ENCODE peak calls at places on chromosomes 5 and 9, in seven cellular contexts. V is gastrocnemius medialis, E is stomach, G is kidney epithelial cell, M is prostate gland, S is RWPE2, A is tibial artery. Z is an unnamed sample.
A peak's percentile ranks its signal among the peaks of the same experiment; 100 is the strongest.

GRCh38 chr9:37026085-37026935 is 7.8 kb downstream of the PAX5 start:
- DNase-seq in S (no peak), M (no peak), A (no peak), E (no peak), G (no peak), V (no peak), Z (no peak)

GRCh38 chr9:5518937-5519319 is 8.6 kb downstream of the PDCD1LG2 start:
- DNase-seq in M (no peak), V (no peak), G (no peak), S (no peak), E (no peak), A (no peak), Z (no peak)

GRCh38 chr5:60482301-60482700 is 217.7 kb downstream of the DEPDC1B start:
- DNase-seq in A (no peak), E (no peak), G (no peak), S (no peak), M (no peak), V (no peak), Z (no peak)

GRCh38 chr5:104913840-104914239 is 1351.3 kb upstream of the NUDT12 start:
- DNase-seq in S (no peak), G (no peak), E (no peak), A (no peak), V (no peak), M (no peak), Z (no peak)

GRCh38 chr5:38602641-38603040 is 46.2 kb upstream of the LIFR start:
- DNase-seq in S (no peak), G (no peak), A (no peak), M (no peak), V (no peak), E (no peak), Z (no peak)

GRCh38 chr9:136831720-136832104 is 10.6 kb upstream of the AJM1 start:
- DNase-seq in S (no peak), G (no peak), A (peak; percentile 65), M (no peak), V (no peak), E (no peak), Z (no peak)

GRCh38 chr9:18753904-18754303 is 279.1 kb downstream of the SAXO1 start:
- DNase-seq in G (no peak), M (no peak), E (no peak), A (no peak), V (no peak), S (no peak), Z (no peak)

GRCh38 chr5:94693043-94693822 is 74.8 kb downstream of the SLF1 start:
- DNase-seq in E (no peak), M (no peak), G (no peak), V (no peak), A (no peak), S (no peak), Z (no peak)

GRCh38 chr5:172665049-172665541 is 24.0 kb downstream of the NEURL1B start:
- DNase-seq in A (no peak), S (no peak), G (no peak), E (no peak), V (no peak), M (no peak), Z (no peak)

GRCh38 chr5:155616779-155617392 is 603.3 kb downstream of the KIF4B start:
- DNase-seq in V (peak; percentile 12), S (no peak), A (no peak), E (peak; percentile 26), G (no peak), M (no peak), Z (no peak)

GRCh38 chr9:81694541-81694940 is 5.2 kb upstream of the TLE1 start:
- DNase-seq in M (no peak), G (no peak), A (no peak), E (no peak), V (no peak), S (no peak), Z (no peak)

GRCh38 chr9:112558476-112558875 is 71.8 kb downstream of the KIAA1958 start:
- DNase-seq in V (no peak), A (no peak), S (no peak), E (no peak), G (peak; percentile 14), M (no peak), Z (no peak)

GRCh38 chr5:79070002-79070567 is 518 bp downstream of the BHMT2 start:
- DNase-seq in S (no peak), E (no peak), V (no peak), M (no peak), A (peak; percentile 65), G (no peak), Z (no peak)

GRCh38 chr5:6308683-6309082 is 69.7 kb downstream of the MED10 start:
- DNase-seq in E (no peak), A (no peak), S (no peak), M (no peak), V (no peak), G (no peak), Z (no peak)

GRCh38 chr5:6311568-6312501 is 66.5 kb downstream of the MED10 start:
- DNase-seq in S (no peak), V (no peak), E (no peak), G (no peak), M (no peak), A (no peak), Z (no peak)

GRCh38 chr5:6305821-6306220 is 72.5 kb downstream of the MED10 start:
- DNase-seq in A (no peak), V (no peak), M (no peak), E (no peak), G (no peak), S (no peak), Z (no peak)

GRCh38 chr5:6309949-6310348 is 68.4 kb downstream of the MED10 start:
- DNase-seq in E (no peak), A (no peak), V (no peak), M (no peak), S (no peak), G (no peak), Z (no peak)

DNA sequence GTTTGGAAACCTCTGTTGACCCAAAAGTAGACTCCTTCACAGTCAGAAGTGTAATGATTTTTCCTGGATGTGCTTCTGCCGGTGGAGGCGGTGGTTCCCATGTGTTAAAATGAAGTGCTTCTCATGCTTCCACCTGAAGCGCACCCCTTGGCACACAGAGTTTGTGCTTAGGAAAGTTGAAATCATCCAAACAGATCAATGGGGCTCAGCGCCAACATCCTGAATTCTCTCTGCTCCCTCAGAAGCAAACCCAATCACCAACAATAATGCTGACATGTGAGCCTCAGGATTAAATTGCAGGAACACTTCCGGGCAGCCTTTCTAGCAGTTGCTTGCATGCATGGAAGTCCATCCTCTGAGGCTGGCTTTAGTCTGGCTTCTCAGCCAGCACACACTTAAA is 71.0 kb downstream of the MED10 start:
- DNase-seq in S (no peak), A (no peak), G (no peak), V (no peak), E (no peak), M (no peak), Z (no peak)
- H3K36me3 ChIP-seq in S (no peaks in the 10 kb centered on the region), A (no peaks in the 10 kb centered on the region), G (no peaks in the 10 kb centered on the region), V (no peaks in the 10 kb centered on the region), E (no peaks in the 10 kb centered on the region), M (no peaks in the 10 kb centered on the region), Z (no peaks in the 10 kb centered on the region)

DNA sequence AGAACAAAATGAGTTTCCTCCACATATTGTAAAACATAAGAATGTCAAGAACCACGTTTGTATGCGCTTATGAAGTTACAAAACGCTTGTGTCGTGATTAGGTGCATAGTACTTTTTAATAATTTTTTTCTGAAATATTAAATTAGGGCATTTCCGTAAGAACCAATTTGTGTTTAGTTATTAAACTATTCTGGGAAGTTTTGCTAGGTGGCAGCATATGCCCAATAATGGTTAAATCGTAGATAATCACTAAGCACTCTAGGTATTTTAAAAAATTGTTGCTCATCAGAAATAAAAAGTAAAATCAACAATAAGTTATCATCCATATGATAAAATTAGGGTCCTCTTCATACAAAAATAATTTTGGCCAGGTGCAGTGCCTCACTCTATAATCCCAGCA is 5.4 kb downstream of the SRFBP1 start:
- DNase-seq in M (no peak), E (no peak), V (no peak), G (no peak), A (no peak), S (no peak), Z (no peak)
- TF ChIP-seq CTCF in M (no peak), E (no peak), V (no peak), G (peak; percentile 17), A (peak; percentile 36), S (peak; percentile 84), Z (peak; percentile 40)

GRCh38 chr9:127507751-127508648 is 56.7 kb downstream of the LRSAM1 start:
- DNase-seq in M (no peak), S (no peak), E (no peak), G (no peak), V (no peak), A (peak; percentile 66), Z (no peak)

GRCh38 chr9:127509261-127509954 is 58.1 kb downstream of the LRSAM1 start:
- DNase-seq in V (no peak), S (no peak), M (no peak), E (no peak), A (peak; percentile 64), G (no peak), Z (no peak)

GRCh38 chr9:127508901-127509260 is 57.6 kb downstream of the LRSAM1 start:
- DNase-seq in A (peak; percentile 62), M (no peak), G (no peak), V (no peak), E (no peak), S (no peak), Z (no peak)

GRCh38 chr9:127506814-127507750 is 55.8 kb downstream of the LRSAM1 start:
- DNase-seq in M (no peak), E (no peak), G (no peak), S (no peak), A (peak; percentile 71), V (no peak), Z (no peak)

DNA sequence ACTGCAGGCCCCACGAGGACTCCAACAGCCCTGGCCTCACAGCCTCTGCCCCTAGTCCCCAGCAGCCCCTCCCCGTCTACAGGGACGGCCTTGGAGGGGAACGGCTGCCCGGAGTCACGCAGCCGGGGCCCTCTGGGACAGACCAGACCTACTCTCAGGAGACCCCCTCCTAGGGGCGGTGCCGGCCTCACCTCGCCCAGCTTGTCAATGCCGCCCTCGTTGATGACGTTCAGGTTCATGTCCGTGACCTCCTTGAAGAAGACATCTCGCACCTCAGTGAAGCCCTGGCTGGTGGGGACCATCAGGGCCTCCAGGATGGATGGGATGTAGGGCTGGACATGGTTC is 58.6 kb downstream of the LRSAM1 start:
- DNase-seq in G (no peak), E (no peak), A (peak; percentile 76), S (no peak), M (no peak), V (no peak), Z (no peak)
- H3K36me3 ChIP-seq in G (peaks cover 8% of the 10 kb centered on the region), E (peaks cover 96% of the 10 kb centered on the region), A (peaks cover 92% of the 10 kb centered on the region), S (peaks cover 87% of the 10 kb centered on the region), M (peaks cover 22% of the 10 kb centered on the region), V (peaks cover 12% of the 10 kb centered on the region), Z (peaks cover 95% of the 10 kb centered on the region)

GRCh38 chr9:134325813-134326753 is at the start of gene RXRA:
- DNase-seq in V (peak; percentile 87), A (peak; percentile 93), S (peak; percentile 88), M (peak; percentile 86), G (no peak), E (peak; percentile 90), Z (peak; percentile 90)
- TF ChIP-seq CTCF in V (no peak), A (no peak), S (no peak), M (no peak), G (no peak), E (no peak), Z (no peak)

Z was measured in lower lobe of right lung.